ENCODE peak calls at places on chromosomes 5 and 9, in six cellular contexts. Y is cardiac fibroblast; O is SK-N-SH; Z is aorta; U is CD4-positive, CD25-positive, alpha-beta regulatory T cell; J is fibroblast of mammary gland. T is an unnamed sample.

GRCh38 chr9:126420643-126421564 is 94.3 kb downstream of the MVB12B start:
- DNase-seq in Y (peak), O (no peak), Z (no peak), U (no peak), J (peak), T (no peak)

GRCh38 chr9:96219615-96220257 is 82.2 kb downstream of the HSD17B3 start:
- DNase-seq in Y (peak), O (peak), Z (peak), U (no peak), J (peak), T (no peak)

GRCh38 chr5:143733635-143734341 is 78.2 kb upstream of the HMHB1 start:
- DNase-seq in Y (peak), O (no peak), Z (no peak), U (no peak), J (no peak), T (no peak)

GRCh38 chr5:65971643-65972042 is 45.3 kb downstream of the ERBIN start:
- DNase-seq in Y (no peak), O (no peak), Z (no peak), U (no peak), J (no peak), T (no peak)

GRCh38 chr9:122095010-122095767 is 2.1 kb upstream of the TTLL11 start:
- DNase-seq in Y (peak), O (peak), Z (no peak), U (peak), J (peak), T (no peak)

GRCh38 chr5:132943362-132944022 is 19.9 kb downstream of the AFF4 start:
- DNase-seq in Y (no peak), O (no peak), Z (no peak), U (no peak), J (no peak), T (no peak)

GRCh38 chr5:81854915-81855314 is 104.0 kb upstream of the SSBP2 start:
- DNase-seq in Y (peak), O (no peak), Z (no peak), U (no peak), J (no peak), T (no peak)

GRCh38 chr5:157541452-157542118 is 34.0 kb downstream of the ADAM19 start:
- DNase-seq in Y (peak), O (no peak), Z (no peak), U (no peak), J (peak), T (no peak)

GRCh38 chr5:111984044-111984443 is 227.1 kb upstream of the NREP start:
- DNase-seq in Y (peak), O (peak), Z (no peak), U (no peak), J (peak), T (peak)

GRCh38 chr9:27365977-27366376 is 69.0 kb upstream of the EQTN start:
- DNase-seq in Y (no peak), O (no peak), Z (no peak), U (no peak), J (no peak), T (no peak)

GRCh38 chr9:89455356-89455824 is 42.5 kb downstream of the SEMA4D start:
- DNase-seq in Y (no peak), O (no peak), Z (peak), U (no peak), J (no peak), T (no peak)

GRCh38 chr5:143207563-143208364 is 195.7 kb downstream of the NR3C1 start:
- DNase-seq in Y (peak), O (no peak), Z (no peak), U (no peak), J (no peak), T (no peak)

GRCh38 chr9:107176701-107177100 is 106.4 kb upstream of the RAD23B start:
- DNase-seq in Y (peak), O (peak), Z (no peak), U (no peak), J (peak), T (peak)

GRCh38 chr5:167970002-167970401 is 321.4 kb upstream of the WWC1 start:
- DNase-seq in Y (peak), O (no peak), Z (no peak), U (no peak), J (peak), T (no peak)

GRCh38 chr9:14315754-14316573 is 2.0 kb upstream of the NFIB start:
- DNase-seq in Y (peak), O (peak), Z (peak), U (no peak), J (peak), T (no peak)

GRCh38 chr9:137650779-137651178 is 32.0 kb downstream of the EHMT1 start:
- DNase-seq in Y (no peak), O (no peak), Z (peak), U (no peak), J (no peak), T (no peak)

GRCh38 chr9:110129460-110129859 is 78.5 kb downstream of the C9orf152 start:
- DNase-seq in Y (no peak), O (no peak), Z (no peak), U (no peak), J (no peak), T (no peak)

GRCh38 chr9:110130791-110131416 is 77.1 kb downstream of the C9orf152 start:
- DNase-seq in Y (no peak), O (no peak), Z (no peak), U (no peak), J (no peak), T (no peak)

GRCh38 chr9:110126986-110127864 is 80.7 kb downstream of the C9orf152 start:
- DNase-seq in Y (peak), O (no peak), Z (peak), U (no peak), J (peak), T (peak)

GRCh38 chr9:110130211-110130610 is 77.7 kb downstream of the C9orf152 start:
- DNase-seq in Y (no peak), O (no peak), Z (no peak), U (no peak), J (no peak), T (no peak)

DNA sequence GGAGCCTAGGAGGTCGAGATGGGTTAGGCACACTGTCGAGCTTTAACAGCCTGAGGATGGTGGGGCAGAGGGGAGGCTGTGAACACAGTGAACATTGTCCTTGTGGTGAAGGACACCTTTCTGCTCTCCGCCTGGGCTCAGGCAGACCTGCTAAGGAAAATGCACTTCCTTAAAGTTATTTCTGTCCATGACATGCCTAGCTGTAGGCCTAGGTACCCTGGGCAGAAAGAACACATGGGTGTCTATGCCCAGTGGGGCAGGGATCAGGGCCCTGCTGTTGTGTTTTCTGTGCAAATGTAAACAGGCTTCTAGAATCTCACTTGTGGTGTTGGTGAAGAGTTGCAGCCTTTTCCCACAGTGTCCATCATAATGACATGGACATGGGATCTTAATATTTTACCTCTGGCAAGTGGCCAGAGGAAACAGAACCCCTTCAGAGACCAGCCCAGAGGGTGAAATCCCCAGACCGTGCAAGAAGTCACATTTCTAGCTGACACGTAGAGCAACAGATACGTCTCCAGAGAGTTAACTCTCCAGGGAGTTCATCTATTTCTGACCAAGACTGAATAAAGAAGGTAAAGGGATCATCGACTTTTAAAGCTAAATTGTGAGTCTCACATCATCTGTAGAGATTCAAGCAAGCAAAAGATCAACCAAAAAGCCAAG is 79.2 kb downstream of the C9orf152 start:
- DNase-seq in Y (peak), O (no peak), Z (no peak), U (no peak), J (no peak), T (no peak)
- H3K4me3 ChIP-seq in Y (no peak), O (no peak), Z (no peak), U (no peak), J (no peak), T (no peak)

GRCh38 chr9:25205285-25205684 is 473.0 kb downstream of the TUSC1 start:
- DNase-seq in Y (no peak), O (no peak), Z (no peak), U (no peak), J (no peak), T (no peak)

GRCh38 chr9:25207402-25207801 is 470.8 kb downstream of the TUSC1 start:
- DNase-seq in Y (no peak), O (no peak), Z (no peak), U (no peak), J (no peak), T (no peak)

GRCh38 chr9:25206027-25206426 is 472.2 kb downstream of the TUSC1 start:
- DNase-seq in Y (no peak), O (no peak), Z (no peak), U (no peak), J (no peak), T (no peak)
- H3K4me3 ChIP-seq in Y (no peak), O (no peak), Z (no peak), U (no peak), J (no peak), T (no peak)

GRCh38 chr5:141559481-141559880 is 59.3 kb downstream of the DIAPH1 start:
- DNase-seq in Y (peak), O (no peak), Z (no peak), U (no peak), J (peak), T (peak)

GRCh38 chr5:141560141-141560540 is 58.7 kb downstream of the DIAPH1 start:
- DNase-seq in Y (peak), O (no peak), Z (no peak), U (no peak), J (peak), T (no peak)

GRCh38 chr5:141560725-141561483 is 57.9 kb downstream of the DIAPH1 start:
- DNase-seq in Y (peak), O (peak), Z (peak), U (no peak), J (peak), T (peak)

GRCh38 chr5:141558150-141558549 is 60.6 kb downstream of the DIAPH1 start:
- DNase-seq in Y (peak), O (no peak), Z (no peak), U (no peak), J (peak), T (no peak)

DNA sequence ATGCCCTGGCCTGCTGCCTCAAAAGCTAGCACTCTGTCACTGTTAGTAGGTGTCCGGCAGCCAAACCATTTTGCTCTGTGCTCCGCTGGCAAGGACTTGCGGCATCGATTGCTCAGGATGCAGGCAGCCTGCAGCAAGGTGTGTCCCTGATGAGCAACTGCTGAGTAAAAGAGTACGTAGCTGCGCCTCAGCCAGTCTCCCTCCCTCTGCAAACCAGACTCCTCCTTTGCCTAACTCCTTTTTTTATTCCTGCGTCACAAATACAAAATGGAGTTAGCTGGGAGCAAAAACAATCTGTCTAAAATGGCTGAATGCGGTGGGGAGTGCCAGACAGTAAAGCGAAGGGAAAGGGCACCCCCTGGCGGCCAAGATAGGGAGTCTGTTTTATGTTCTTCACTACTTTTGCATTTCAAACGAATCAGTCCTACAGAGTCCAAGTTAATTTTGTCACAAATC is 61.1 kb downstream of the DIAPH1 start:
- DNase-seq in Y (peak), O (peak), Z (peak), U (peak), J (peak), T (peak)
- H3K4me3 ChIP-seq in Y (peak), O (peak), Z (no peak), U (no peak), J (peak), T (peak)

GRCh38 chr5:61626639-61627282 is 294.7 kb downstream of the ZSWIM6 start:
- DNase-seq in Y (no peak), O (no peak), Z (no peak), U (no peak), J (no peak), T (no peak)

GRCh38 chr5:61624553-61624952 is 292.5 kb downstream of the ZSWIM6 start:
- DNase-seq in Y (no peak), O (no peak), Z (no peak), U (no peak), J (no peak), T (no peak)

GRCh38 chr5:61625682-61626620 is 293.9 kb downstream of the ZSWIM6 start:
- DNase-seq in Y (peak), O (no peak), Z (peak), U (no peak), J (peak), T (no peak)

GRCh38 chr5:61623401-61624069 is 291.5 kb downstream of the ZSWIM6 start:
- DNase-seq in Y (peak), O (no peak), Z (no peak), U (no peak), J (no peak), T (no peak)

GRCh38 chr5:61624966-61625681 is 293.1 kb downstream of the ZSWIM6 start:
- DNase-seq in Y (no peak), O (no peak), Z (no peak), U (no peak), J (no peak), T (no peak)
- H3K4me3 ChIP-seq in Y (peak), O (no peak), Z (peak), U (no peak), J (peak), T (peak)

GRCh38 chr5:83718936-83719495 is 1.6 kb downstream of the HAPLN1 start:
- DNase-seq in Y (no peak), O (peak), Z (no peak), U (no peak), J (no peak), T (no peak)

GRCh38 chr5:83721878-83722779 is 1.5 kb upstream of the HAPLN1 start:
- DNase-seq in Y (peak), O (peak), Z (peak), U (no peak), J (peak), T (no peak)

GRCh38 chr5:83724001-83724400 is 3.3 kb upstream of the HAPLN1 start:
- DNase-seq in Y (no peak), O (no peak), Z (no peak), U (no peak), J (no peak), T (no peak)

GRCh38 chr5:83718195-83718825 is 2.3 kb downstream of the HAPLN1 start:
- DNase-seq in Y (peak), O (peak), Z (no peak), U (no peak), J (peak), T (no peak)

GRCh38 chr5:83720805-83721431 is at the start of gene HAPLN1:
- DNase-seq in Y (no peak), O (no peak), Z (no peak), U (no peak), J (no peak), T (no peak)
- H3K4me3 ChIP-seq in Y (peak), O (peak), Z (peak), U (no peak), J (peak), T (peak)

GRCh38 chr5:36153727-36154126 is 1.8 kb downstream of the SKP2 start:
- DNase-seq in Y (no peak), O (no peak), Z (no peak), U (no peak), J (no peak), T (no peak)
- H3K4me3 ChIP-seq in Y (no peak), O (no peak), Z (no peak), U (no peak), J (no peak), T (peak)

DNA sequence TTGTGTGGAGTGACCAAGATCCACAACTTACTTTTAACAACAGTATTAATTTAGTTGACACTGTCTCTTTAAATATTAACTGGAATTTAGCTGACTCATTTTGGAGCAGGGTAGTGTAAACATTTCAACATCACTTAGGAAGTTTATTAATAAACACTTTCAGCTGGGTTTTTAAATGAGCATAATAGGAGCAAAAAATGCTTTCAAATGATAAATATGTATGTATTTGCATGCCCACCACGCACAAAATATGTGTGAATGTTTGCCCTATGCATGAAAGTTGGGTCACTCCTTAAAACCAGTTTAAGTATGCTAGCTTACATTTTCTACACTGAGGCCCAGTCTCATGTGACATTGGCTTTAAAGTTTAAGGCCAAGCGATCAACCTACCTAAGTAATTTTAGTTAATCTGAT is 2.9 kb downstream of the ZFAND5 start:
- DNase-seq in Y (peak), O (no peak), Z (no peak), U (no peak), J (peak), T (no peak)
- H3K4me3 ChIP-seq in Y (peak), O (peak), Z (peak), U (peak), J (peak), T (peak)

GRCh38 chr5:75567710-75568109 is 43.5 kb upstream of the ANKDD1B start:
- DNase-seq in Y (peak), O (no peak), Z (no peak), U (no peak), J (peak), T (no peak)

GRCh38 chr5:75571547-75571946 is 39.7 kb upstream of the ANKDD1B start:
- DNase-seq in Y (no peak), O (no peak), Z (no peak), U (no peak), J (no peak), T (no peak)

GRCh38 chr5:75568202-75568601 is 43.1 kb upstream of the ANKDD1B start:
- DNase-seq in Y (no peak), O (no peak), Z (no peak), U (no peak), J (no peak), T (no peak)

DNA sequence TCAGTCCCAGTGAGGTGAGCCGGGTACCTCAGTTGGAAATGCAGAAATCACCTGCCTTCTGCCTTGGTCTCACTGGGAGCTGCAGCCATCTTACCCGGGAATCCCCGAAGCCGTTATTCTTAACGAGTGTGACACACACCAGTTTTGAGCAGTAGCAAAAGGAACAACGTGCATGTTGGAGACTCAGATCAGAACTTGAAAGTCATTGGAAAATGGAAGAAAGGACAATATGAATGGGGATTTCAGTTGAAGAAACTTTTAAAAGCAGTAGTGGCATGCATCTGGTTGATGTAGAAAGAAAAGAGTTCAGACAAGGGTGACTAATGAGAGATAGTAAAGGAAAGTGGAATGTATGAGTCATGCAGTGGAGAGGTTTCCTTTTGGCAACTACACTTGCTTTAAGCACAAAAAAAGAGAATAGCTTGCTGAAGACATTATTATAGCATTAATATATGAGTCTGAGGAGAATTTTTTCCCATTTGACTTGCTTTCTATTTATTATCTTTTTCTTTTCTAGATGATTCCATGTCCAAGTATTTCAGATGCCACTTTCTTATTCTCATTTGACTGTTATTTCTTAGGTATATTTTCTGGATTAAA is 44.4 kb upstream of the ANKDD1B start:
- DNase-seq in Y (peak), O (no peak), Z (no peak), U (no peak), J (peak), T (peak)
- H3K4me3 ChIP-seq in Y (peak), O (peak), Z (no peak), U (peak), J (no peak), T (no peak)

GRCh38 chr9:17081351-17081750 is 53.5 kb upstream of the CNTLN start:
- DNase-seq in Y (no peak), O (no peak), Z (no peak), U (no peak), J (no peak), T (no peak)
- H3K4me3 ChIP-seq in Y (no peak), O (no peak), Z (no peak), U (no peak), J (no peak), T (no peak)

GRCh38 chr5:25516136-25516535 is 871.4 kb upstream of the CDH10 start:
- DNase-seq in Y (no peak), O (no peak), Z (no peak), U (no peak), J (no peak), T (no peak)

GRCh38 chr5:25515525-25515924 is 870.7 kb upstream of the CDH10 start:
- DNase-seq in Y (no peak), O (no peak), Z (no peak), U (no peak), J (no peak), T (no peak)
- H3K4me3 ChIP-seq in Y (no peak), O (no peak), Z (no peak), U (no peak), J (no peak), T (no peak)

T was measured in skeletal muscle cell.